ENCODE peak calls at places on chromosomes 5 and 9, in eight cellular contexts. I, L, P, X, E, O, T and K are unnamed samples. For H3K4me1, the result is how much of the 10 kb centered on the place peaks cover.

GRCh38 chr9:5949103-5949699 is 58.5 kb downstream of the MLANA start:
- DNase-seq in I (no peak), L (no peak), P (peak), X (no peak), E (no peak), O (peak), T (no peak), K (no peak)

GRCh38 chr5:75640826-75641225 is 29.6 kb downstream of the ANKDD1B start:
- DNase-seq in I (no peak), L (no peak), P (no peak), X (no peak), E (no peak), O (peak), T (no peak), K (no peak)

GRCh38 chr9:119289740-119290139 is 79.5 kb downstream of the BRINP1 start:
- DNase-seq in I (peak), L (peak), P (no peak), X (no peak), E (no peak), O (peak), T (no peak), K (peak)

GRCh38 chr9:115593587-115594091 is 475.7 kb upstream of the TNC start:
- DNase-seq in I (no peak), L (peak), P (no peak), X (no peak), E (no peak), O (peak), T (no peak), K (peak)

GRCh38 chr9:78023003-78023741 is 8.4 kb downstream of the GNAQ start:
- DNase-seq in I (peak), L (peak), P (no peak), X (no peak), E (no peak), O (peak), T (no peak), K (no peak)

GRCh38 chr5:10854526-10855277 is 93.7 kb upstream of the DAP start:
- DNase-seq in I (no peak), L (no peak), P (no peak), X (no peak), E (no peak), O (peak), T (no peak), K (no peak)

GRCh38 chr5:157669701-157670097 is 1.6 kb upstream of the C5orf52 start:
- DNase-seq in I (no peak), L (no peak), P (no peak), X (no peak), E (no peak), O (no peak), T (no peak), K (no peak)

GRCh38 chr5:3027185-3027865 is 275.8 kb upstream of the IRX2 start:
- DNase-seq in I (no peak), L (no peak), P (no peak), X (no peak), E (no peak), O (no peak), T (no peak), K (no peak)

GRCh38 chr9:70263421-70263820 is 4.6 kb downstream of the SMC5 start:
- DNase-seq in I (no peak), L (no peak), P (no peak), X (no peak), E (no peak), O (peak), T (peak), K (no peak)

GRCh38 chr5:77906806-77907205 is 130.7 kb upstream of the TBCA start:
- DNase-seq in I (no peak), L (no peak), P (no peak), X (no peak), E (no peak), O (peak), T (peak), K (no peak)

GRCh38 chr5:126509339-126509738 is 85.7 kb downstream of the ALDH7A1 start:
- DNase-seq in I (no peak), L (no peak), P (no peak), X (no peak), E (no peak), O (no peak), T (no peak), K (no peak)

GRCh38 chr5:13478831-13479465 is 465.5 kb downstream of the DNAH5 start:
- DNase-seq in I (peak), L (peak), P (no peak), X (no peak), E (no peak), O (peak), T (peak), K (no peak)

GRCh38 chr9:27192291-27192960 is 83.4 kb downstream of the TEK start:
- DNase-seq in I (no peak), L (no peak), P (no peak), X (no peak), E (peak), O (no peak), T (no peak), K (no peak)

GRCh38 chr5:139058121-139058520 is 140.0 kb downstream of the SIL1 start:
- DNase-seq in I (no peak), L (no peak), P (no peak), X (no peak), E (no peak), O (peak), T (no peak), K (no peak)

GRCh38 chr5:17305964-17306725 is 88.7 kb downstream of the BASP1 start:
- DNase-seq in I (peak), L (no peak), P (no peak), X (no peak), E (peak), O (peak), T (peak), K (peak)

GRCh38 chr9:133515615-133516255 is 9.0 kb downstream of the MYMK start:
- DNase-seq in I (no peak), L (no peak), P (no peak), X (peak), E (peak), O (no peak), T (no peak), K (no peak)

GRCh38 chr5:79552984-79553383 is 39.0 kb upstream of the HOMER1 start:
- DNase-seq in I (no peak), L (no peak), P (no peak), X (no peak), E (no peak), O (peak), T (no peak), K (no peak)

GRCh38 chr5:138439537-138440225 is 824 bp downstream of the REEP2 start:
- DNase-seq in I (no peak), L (no peak), P (no peak), X (no peak), E (no peak), O (no peak), T (no peak), K (no peak)

GRCh38 chr5:39274388-39275085 is 55.2 kb upstream of the FYB1 start:
- DNase-seq in I (no peak), L (peak), P (peak), X (no peak), E (no peak), O (no peak), T (no peak), K (no peak)

GRCh38 chr5:179930788-179931473 is 23.2 kb upstream of the TBC1D9B start:
- DNase-seq in I (no peak), L (no peak), P (no peak), X (no peak), E (no peak), O (no peak), T (no peak), K (no peak)

GRCh38 chr9:1440276-1440675 is 390.1 kb downstream of the DMRT2 start:
- DNase-seq in I (no peak), L (no peak), P (no peak), X (no peak), E (no peak), O (no peak), T (no peak), K (no peak)

GRCh38 chr9:86098793-86099694 is at the start of gene GOLM1:
- DNase-seq in I (peak), L (no peak), P (no peak), X (peak), E (peak), O (peak), T (no peak), K (peak)

GRCh38 chr5:1239514-1240251 is 14.5 kb downstream of the SLC6A18 start:
- DNase-seq in I (peak), L (no peak), P (no peak), X (no peak), E (no peak), O (no peak), T (no peak), K (no peak)

GRCh38 chr5:124932791-124933600 is 186.6 kb upstream of the ZNF608 start:
- DNase-seq in I (peak), L (no peak), P (no peak), X (no peak), E (no peak), O (peak), T (no peak), K (peak)

GRCh38 chr5:61603211-61603908 is 271.3 kb downstream of the ZSWIM6 start:
- DNase-seq in I (no peak), L (no peak), P (no peak), X (no peak), E (peak), O (peak), T (no peak), K (peak)

GRCh38 chr5:178467261-178468195 is 122.7 kb downstream of the COL23A1 start:
- DNase-seq in I (peak), L (no peak), P (no peak), X (no peak), E (peak), O (peak), T (no peak), K (no peak)

GRCh38 chr5:79963261-79963977 is 27.6 kb downstream of the MTX3 start:
- DNase-seq in I (no peak), L (no peak), P (no peak), X (no peak), E (no peak), O (no peak), T (no peak), K (no peak)

GRCh38 chr5:122730037-122730436 is 44.8 kb upstream of the SNX2 start:
- DNase-seq in I (no peak), L (no peak), P (no peak), X (no peak), E (no peak), O (no peak), T (no peak), K (no peak)

GRCh38 chr5:66891184-66891925 is 295.2 kb downstream of the MAST4 start:
- DNase-seq in I (no peak), L (no peak), P (no peak), X (no peak), E (no peak), O (peak), T (peak), K (peak)

GRCh38 chr5:131264453-131265200 is 774 bp downstream of the CDC42SE2 start:
- DNase-seq in I (peak), L (peak), P (peak), X (peak), E (peak), O (peak), T (no peak), K (peak)

GRCh38 chr9:15182003-15182695 is 124.9 kb downstream of the TTC39B start:
- DNase-seq in I (no peak), L (no peak), P (no peak), X (no peak), E (no peak), O (no peak), T (no peak), K (no peak)

GRCh38 chr5:995318-995717 is 13.3 kb upstream of the NKD2 start:
- DNase-seq in I (peak), L (no peak), P (no peak), X (no peak), E (no peak), O (no peak), T (no peak), K (no peak)

GRCh38 chr9:136671646-136672430 is 9.1 kb downstream of the EGFL7 start:
- DNase-seq in I (no peak), L (peak), P (no peak), X (no peak), E (peak), O (peak), T (no peak), K (no peak)

GRCh38 chr9:117191504-117192375 is 223.1 kb downstream of the ASTN2 start:
- DNase-seq in I (no peak), L (no peak), P (no peak), X (no peak), E (no peak), O (no peak), T (no peak), K (no peak)

GRCh38 chr9:88426651-88427050 is 38.4 kb downstream of the SPIN1 start:
- DNase-seq in I (no peak), L (no peak), P (no peak), X (no peak), E (no peak), O (no peak), T (no peak), K (no peak)

GRCh38 chr9:112570731-112571167 is 84.1 kb downstream of the KIAA1958 start:
- DNase-seq in I (peak), L (no peak), P (no peak), X (no peak), E (peak), O (no peak), T (no peak), K (no peak)

GRCh38 chr9:5278486-5278885 is 26.0 kb downstream of the RLN2 start:
- DNase-seq in I (no peak), L (peak), P (no peak), X (no peak), E (no peak), O (no peak), T (no peak), K (no peak)

GRCh38 chr9:93654351-93654961 is 78.1 kb downstream of the PHF2 start:
- DNase-seq in I (no peak), L (no peak), P (no peak), X (no peak), E (peak), O (no peak), T (no peak), K (no peak)

GRCh38 chr9:128067622-128067897 is 440 bp upstream of the NAIF1 start:
- DNase-seq in I (no peak), L (no peak), P (no peak), X (no peak), E (no peak), O (no peak), T (no peak), K (no peak)

GRCh38 chr9:128067898-128068655 is at the start of gene SLC25A25:
- DNase-seq in I (peak), L (peak), P (peak), X (peak), E (peak), O (peak), T (peak), K (peak)

GRCh38 chr9:128068656-128069221 is 707 bp downstream of the SLC25A25 start:
- DNase-seq in I (no peak), L (peak), P (no peak), X (no peak), E (peak), O (peak), T (no peak), K (no peak)

GRCh38 chr9:128065907-128066712 is 1.0 kb downstream of the NAIF1 start:
- DNase-seq in I (no peak), L (no peak), P (no peak), X (no peak), E (peak), O (no peak), T (no peak), K (no peak)

DNA sequence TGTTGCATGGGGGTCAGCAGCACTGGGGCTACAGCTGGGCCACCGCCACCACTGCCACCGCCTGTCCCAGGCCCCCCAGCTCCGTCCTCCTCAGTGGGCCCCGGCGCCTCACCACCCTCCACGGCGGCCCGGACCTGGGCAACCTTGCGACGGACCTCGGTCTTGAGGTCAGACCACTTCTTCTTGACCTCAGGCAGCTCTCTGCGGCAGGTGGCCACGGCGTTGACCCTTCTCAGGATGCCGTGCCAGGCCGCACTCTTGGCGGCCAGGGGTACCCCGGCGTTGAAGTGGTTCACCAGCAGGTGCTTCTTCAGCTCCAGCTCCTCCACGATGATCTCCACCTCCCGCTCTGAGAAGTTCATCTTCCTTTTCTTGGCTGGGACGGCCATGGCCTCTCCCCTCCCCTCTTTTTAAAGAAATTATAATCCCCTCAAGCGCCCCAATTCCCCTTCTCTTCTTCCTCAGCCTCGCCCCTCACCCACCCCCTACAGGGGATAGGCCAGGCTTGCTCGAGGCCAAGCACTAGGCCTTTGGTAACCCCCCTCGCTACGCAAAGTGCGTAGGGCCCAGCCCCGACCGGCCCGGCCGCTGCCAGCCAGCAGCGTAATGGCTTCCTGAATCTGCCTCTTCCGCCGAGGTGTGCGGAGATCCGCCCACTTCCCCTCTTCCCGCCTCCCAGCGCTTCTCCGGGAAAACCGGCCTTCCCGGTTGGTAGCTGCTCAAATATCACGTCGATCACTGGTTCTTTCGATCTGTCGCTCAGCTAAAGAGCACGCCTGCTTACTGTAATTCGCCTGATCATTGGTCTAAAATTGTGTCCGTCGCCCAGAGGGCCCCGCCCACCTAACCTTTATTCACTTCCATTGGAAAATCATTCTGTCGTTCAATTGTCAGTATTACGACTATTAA is at the start of gene NAIF1:
- DNase-seq in I (peak), L (peak), P (peak), X (peak), E (peak), O (peak), T (peak), K (peak)
- H3K4me1 ChIP-seq in I (half or more), L (under half), P (half or more), X (under half), E (under half), O (under half), T (under half), K (under half)

GRCh38 chr9:106120096-106120495 is 425.8 kb downstream of the TMEM38B start:
- DNase-seq in I (no peak), L (no peak), P (no peak), X (no peak), E (no peak), O (no peak), T (no peak), K (no peak)
- H3K4me1 ChIP-seq in I (under half), L (under half), P (under half), X (under half), E (under half), O (under half), T (under half), K (under half)

GRCh38 chr5:132444841-132445639 is 45.5 kb downstream of the IRF1 start:
- DNase-seq in I (no peak), L (no peak), P (no peak), X (no peak), E (no peak), O (no peak), T (no peak), K (no peak)

GRCh38 chr5:132445640-132445923 is 45.0 kb downstream of the IRF1 start:
- DNase-seq in I (no peak), L (no peak), P (no peak), X (no peak), E (no peak), O (no peak), T (no peak), K (no peak)

GRCh38 chr5:132447196-132447595 is 43.4 kb downstream of the IRF1 start:
- DNase-seq in I (no peak), L (no peak), P (no peak), X (no peak), E (no peak), O (no peak), T (no peak), K (no peak)

GRCh38 chr5:132445930-132446329 is 44.6 kb downstream of the IRF1 start:
- DNase-seq in I (no peak), L (no peak), P (no peak), X (no peak), E (no peak), O (no peak), T (no peak), K (no peak)

DNA sequence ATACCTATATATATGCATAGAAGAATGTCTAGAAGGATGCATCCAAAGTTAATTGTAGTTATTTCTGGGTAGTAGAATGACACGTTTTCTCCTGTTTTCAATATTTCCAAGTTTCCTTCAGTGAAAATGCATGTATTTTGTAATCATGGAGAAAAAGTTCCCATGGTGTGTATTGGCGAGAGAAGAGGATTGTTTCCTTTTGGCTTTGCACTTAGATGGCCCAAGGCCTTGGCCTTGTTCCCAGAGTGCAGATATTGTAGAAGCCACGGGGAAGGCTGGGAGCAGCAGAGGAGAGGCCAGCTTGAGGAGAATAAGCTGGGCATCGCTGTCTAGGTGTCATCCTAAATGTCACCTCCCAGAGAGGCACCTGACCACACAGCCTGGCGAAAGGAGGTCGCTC is 44.0 kb downstream of the IRF1 start:
- DNase-seq in I (peak), L (no peak), P (no peak), X (peak), E (peak), O (peak), T (no peak), K (peak)
- H3K4me1 ChIP-seq in I (half or more), L (under half), P (under half), X (under half), E (under half), O (under half), T (under half), K (under half)

GRCh38 chr9:19232830-19233194 is 2.3 kb downstream of the DENND4C start:
- DNase-seq in I (no peak), L (peak), P (peak), X (no peak), E (no peak), O (peak), T (no peak), K (no peak)
- H3K4me1 ChIP-seq in I (under half), L (under half), P (under half), X (under half), E (under half), O (under half), T (under half), K (under half)

DNA sequence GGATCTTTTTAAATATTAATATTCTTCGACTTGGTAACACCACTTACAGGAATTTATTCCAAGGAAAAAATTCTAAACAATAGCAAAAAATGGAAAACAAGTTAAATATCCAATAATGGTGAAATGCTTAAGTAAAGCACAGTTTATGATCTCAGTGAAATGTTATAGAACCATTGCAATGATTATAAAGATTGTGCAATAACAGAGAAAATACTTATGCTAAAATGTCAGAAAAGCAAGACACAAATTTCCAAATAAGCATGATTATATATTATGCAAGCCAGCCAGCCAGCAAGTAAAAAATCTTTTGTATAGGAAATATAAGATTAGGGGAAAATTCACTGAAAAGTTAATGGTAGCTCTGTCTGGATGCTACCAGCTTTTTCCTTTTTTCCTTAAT is 102.7 kb upstream of the EFNA5 start:
- DNase-seq in I (no peak), L (no peak), P (no peak), X (no peak), E (no peak), O (no peak), T (no peak), K (no peak)
- H3K4me1 ChIP-seq in I (under half), L (under half), P (under half), X (under half), E (under half), O (under half), T (under half), K (under half)

DNA sequence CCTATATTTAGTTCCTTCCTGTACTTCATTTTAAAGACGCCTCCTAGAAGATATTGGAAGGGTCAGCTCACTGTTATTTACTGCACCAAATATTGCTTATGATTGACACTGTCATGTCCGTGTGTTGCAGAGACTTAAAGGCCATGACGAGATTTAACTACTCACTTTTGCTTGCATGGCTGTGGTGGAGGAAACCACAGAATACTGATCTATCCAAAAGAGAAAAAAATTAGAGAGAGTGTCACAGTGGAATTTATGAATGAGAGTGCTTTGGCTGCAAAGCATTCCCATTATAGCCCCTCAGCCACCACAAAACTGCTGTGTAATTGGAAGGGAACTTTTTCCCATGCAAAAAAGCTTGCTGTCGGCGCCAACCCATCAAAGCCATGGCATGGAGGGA is 58.0 kb downstream of the EBF1 start:
- DNase-seq in I (no peak), L (no peak), P (no peak), X (no peak), E (no peak), O (no peak), T (no peak), K (no peak)
- H3K4me1 ChIP-seq in I (under half), L (half or more), P (under half), X (under half), E (under half), O (under half), T (under half), K (under half)